ENCODE peak calls at places on chromosomes 16 and 17, in five cellular contexts. K is heart left ventricle, X is heart right ventricle, S is breast epithelium, U is psoas muscle. W is an unnamed sample. For H3K36me3, the result is how much of the 10 kb centered on the place peaks cover.

GRCh38 chr16:25121824-25122600 is 10.5 kb downstream of the LCMT1 start:
- DNase-seq in K (no peak), X (no peak), S (no peak), U (no peak), W (no peak)

GRCh38 chr16:85878875-85879274 is 20.1 kb upstream of the IRF8 start:
- DNase-seq in K (no peak), X (no peak), S (no peak), U (no peak), W (no peak)

GRCh38 chr17:10768766-10769383 is 35.0 kb downstream of the TMEM238L start:
- DNase-seq in K (no peak), X (no peak), S (no peak), U (no peak), W (no peak)

GRCh38 chr16:75286996-75287395 is 35.6 kb upstream of the BCAR1 start:
- DNase-seq in K (no peak), X (no peak), S (no peak), U (no peak), W (no peak)

GRCh38 chr16:11946433-11946832 is 4.6 kb upstream of the NPIPB2 start:
- DNase-seq in K (no peak), X (no peak), S (no peak), U (no peak), W (no peak)

GRCh38 chr17:82788206-82789001 is 36.5 kb downstream of the TBCD start:
- DNase-seq in K (no peak), X (no peak), S (no peak), U (no peak), W (no peak)

GRCh38 chr17:17987901-17988300 is 15.2 kb downstream of the DRC3 start:
- DNase-seq in K (no peak), X (no peak), S (no peak), U (no peak), W (no peak)

GRCh38 chr16:11552445-11552844 is 34.3 kb downstream of the LITAF start:
- DNase-seq in K (no peak), X (no peak), S (no peak), U (no peak), W (no peak)

GRCh38 chr17:29215717-29216116 is 30.9 kb upstream of the CRYBA1 start:
- DNase-seq in K (no peak), X (no peak), S (no peak), U (no peak), W (no peak)

GRCh38 chr16:53198933-53199332 is 144.1 kb downstream of the CHD9 start:
- DNase-seq in K (no peak), X (no peak), S (no peak), U (no peak), W (no peak)

GRCh38 chr17:73568934-73569333 is 75.3 kb downstream of the SDK2 start:
- DNase-seq in K (no peak), X (no peak), S (no peak), U (no peak), W (no peak)

GRCh38 chr17:73575470-73576235 is 68.6 kb downstream of the SDK2 start:
- DNase-seq in K (no peak), X (no peak), S (no peak), U (no peak), W (no peak)

GRCh38 chr17:73569758-73570319 is 74.4 kb downstream of the SDK2 start:
- DNase-seq in K (peak), X (no peak), S (no peak), U (no peak), W (no peak)

GRCh38 chr17:73566905-73567782 is 77.1 kb downstream of the SDK2 start:
- DNase-seq in K (peak), X (no peak), S (peak), U (no peak), W (no peak)

DNA sequence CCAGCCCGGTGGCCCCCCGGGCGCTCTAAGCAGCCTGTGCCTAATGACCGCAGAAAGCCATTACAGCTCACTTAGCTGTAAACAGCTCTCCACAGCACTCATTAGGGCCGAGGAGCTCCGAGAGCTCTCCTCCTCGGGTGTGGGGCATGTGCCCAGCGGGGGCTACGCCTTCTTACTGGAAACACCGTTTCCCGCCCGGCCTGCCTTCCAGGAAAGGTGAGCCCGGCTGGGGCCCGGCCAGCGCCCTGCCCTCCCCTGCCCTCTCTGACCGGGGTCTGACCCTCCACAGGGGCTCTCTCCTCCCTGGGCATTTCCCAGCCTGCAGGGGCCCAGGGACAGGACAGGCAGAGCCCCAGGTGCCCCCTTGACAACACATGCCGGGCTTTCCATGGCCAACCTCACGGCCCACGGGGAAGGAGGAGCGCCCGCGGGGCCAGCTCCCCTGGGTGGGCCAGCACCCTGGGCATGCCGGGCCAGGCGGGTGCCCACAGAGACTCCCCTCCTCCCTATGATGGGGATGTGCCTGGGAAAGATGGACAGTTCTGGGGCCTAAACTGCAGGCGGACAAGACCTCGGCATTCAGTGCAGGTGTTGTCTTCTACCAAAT is 72.6 kb downstream of the SDK2 start:
- DNase-seq in K (peak), X (no peak), S (no peak), U (no peak), W (no peak)
- H3K4me3 ChIP-seq in K (no peak), X (no peak), S (no peak), U (no peak), W (no peak)

GRCh38 chr16:1047123-1047522 is 25.4 kb upstream of the SSTR5 start:
- DNase-seq in K (no peak), X (no peak), S (no peak), U (no peak), W (no peak)

GRCh38 chr16:1044515-1045362 is 27.8 kb upstream of the SSTR5 start:
- DNase-seq in K (no peak), X (no peak), S (no peak), U (no peak), W (no peak)

GRCh38 chr16:1047801-1048200 is 24.7 kb upstream of the SSTR5 start:
- DNase-seq in K (no peak), X (no peak), S (no peak), U (no peak), W (no peak)

GRCh38 chr16:1045363-1046270 is 26.9 kb upstream of the SSTR5 start:
- DNase-seq in K (no peak), X (no peak), S (no peak), U (no peak), W (no peak)

GRCh38 chr16:1046271-1046955 is 26.1 kb upstream of the SSTR5 start:
- DNase-seq in K (no peak), X (no peak), S (no peak), U (no peak), W (no peak)
- TF ChIP-seq CTCF in K (no peak), X (no peak), S (no peak), U (no peak), W (no peak)

GRCh38 chr17:42348104-42348503 is 40.1 kb downstream of the STAT3 start:
- DNase-seq in K (no peak), X (no peak), S (no peak), U (no peak), W (no peak)

GRCh38 chr17:42347198-42347597 is 41.0 kb downstream of the STAT3 start:
- DNase-seq in K (no peak), X (no peak), S (peak), U (peak), W (no peak)

GRCh38 chr17:42347606-42348005 is 40.6 kb downstream of the STAT3 start:
- DNase-seq in K (no peak), X (no peak), S (no peak), U (no peak), W (no peak)

GRCh38 chr17:42346473-42346872 is 41.8 kb downstream of the STAT3 start:
- DNase-seq in K (no peak), X (no peak), S (no peak), U (no peak), W (no peak)

GRCh38 chr17:42345396-42346078 is 42.7 kb downstream of the STAT3 start:
- DNase-seq in K (no peak), X (no peak), S (no peak), U (no peak), W (no peak)
- H3K36me3 ChIP-seq in K (half or more), X (half or more), S (under half), U (half or more), W (under half)

GRCh38 chr16:68823401-68823800 is 19.9 kb upstream of the TANGO6 start:
- DNase-seq in K (no peak), X (no peak), S (peak), U (no peak), W (no peak)
- H3K4me3 ChIP-seq in K (no peak), X (no peak), S (no peak), U (no peak), W (no peak)

DNA sequence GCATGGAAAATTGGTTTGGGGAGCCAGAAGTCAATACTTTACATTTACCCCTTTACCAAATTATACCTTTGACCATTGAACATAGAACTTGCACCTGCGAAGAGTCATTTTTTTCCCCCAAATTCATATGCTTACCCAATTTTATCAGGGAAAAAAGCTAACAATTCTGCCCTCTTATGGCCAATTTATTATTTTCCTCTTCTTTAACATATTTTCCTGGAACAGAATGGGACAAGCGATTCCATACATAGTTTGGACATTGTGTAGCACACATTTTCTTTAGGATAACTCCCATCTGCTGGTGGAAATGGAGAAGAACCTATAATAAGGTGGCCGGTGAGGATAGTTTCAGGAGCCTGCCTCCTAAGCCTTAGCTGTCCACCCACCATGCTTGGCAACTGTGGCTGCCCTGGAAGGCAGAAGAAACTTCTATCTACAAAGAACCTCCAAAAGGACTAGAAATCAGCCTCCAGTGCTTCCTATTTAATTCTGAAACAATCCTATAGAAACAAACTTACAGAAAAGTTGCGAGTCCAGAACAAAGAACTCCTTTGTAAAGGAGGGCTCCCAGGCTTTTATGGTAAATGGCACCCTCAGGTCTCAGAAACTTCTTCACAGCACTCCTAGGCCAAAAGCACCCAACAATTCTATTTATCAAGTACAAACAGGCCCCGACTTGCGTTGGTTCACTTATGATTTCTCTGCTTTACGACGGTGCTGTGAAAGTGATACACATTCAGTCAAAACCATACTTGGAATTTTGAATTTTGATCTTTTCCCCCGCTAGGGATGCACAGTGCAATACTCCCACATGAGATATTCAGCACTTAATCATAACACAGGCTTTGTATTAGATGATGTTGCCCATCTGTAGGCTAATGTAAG is 64.1 kb upstream of the CACNG4 start:
- DNase-seq in K (no peak), X (no peak), S (no peak), U (no peak), W (no peak)
- TF ChIP-seq CTCF in K (peak), X (peak), S (no peak), U (no peak), W (peak)